ENCODE peak calls at places on chromosomes 6 and 20, in nine cellular contexts. Y is endothelial cell of umbilical vein, K is NCI-H1436, D is HFFc6, U is RWPE1, W is EL, R is LHCN-M2, O is AML-193, Q is posterior vena cava. G is an unnamed sample.

GRCh38 chr20:14986026-14986655 is 648.7 kb upstream of the FLRT3 start:
- DNase-seq in Y (peak; percentile 82), K (no peak), D (no peak), U (peak; percentile 24), W (no peak), R (no peak), O (no peak), Q (no peak), G (no peak)

GRCh38 chr6:158067436-158068015 is 85.9 kb downstream of the SYNJ2 start:
- DNase-seq in Y (no peak), K (no peak), D (no peak), U (no peak), W (no peak), R (peak; percentile 82), O (no peak), Q (peak; percentile 60), G (no peak)

GRCh38 chr20:48143435-48144081 is 358.3 kb upstream of the SULF2 start:
- DNase-seq in Y (no peak), K (no peak), D (no peak), U (no peak), W (no peak), R (no peak), O (no peak), Q (no peak), G (no peak)

GRCh38 chr20:17622086-17622850 is 52.4 kb downstream of the DSTN start:
- DNase-seq in Y (no peak), K (no peak), D (no peak), U (no peak), W (no peak), R (no peak), O (no peak), Q (peak; percentile 52), G (no peak)

GRCh38 chr6:41325446-41326066 is 9.9 kb upstream of the NCR2 start:
- DNase-seq in Y (no peak), K (no peak), D (no peak), U (no peak), W (no peak), R (no peak), O (no peak), Q (no peak), G (no peak)

GRCh38 chr20:56871691-56872090 is 242.6 kb downstream of the TFAP2C start:
- DNase-seq in Y (no peak), K (no peak), D (no peak), U (no peak), W (no peak), R (no peak), O (no peak), Q (no peak), G (no peak)

GRCh38 chr6:97322811-97323210 is 39.8 kb upstream of the MMS22L start:
- DNase-seq in Y (no peak), K (no peak), D (peak; percentile 86), U (peak; percentile 11), W (peak; percentile 81), R (peak; percentile 8), O (no peak), Q (no peak), G (no peak)

GRCh38 chr20:47440857-47441773 is 60.6 kb upstream of the NCOA3 start:
- DNase-seq in Y (no peak), K (no peak), D (peak; percentile 6), U (peak; percentile 84), W (peak; percentile 67), R (peak; percentile 50), O (no peak), Q (peak; percentile 9), G (no peak)

GRCh38 chr6:89707766-89708165 is 69.2 kb upstream of the LYRM2 start:
- DNase-seq in Y (no peak), K (no peak), D (no peak), U (peak; percentile 8), W (no peak), R (no peak), O (no peak), Q (no peak), G (no peak)

GRCh38 chr6:82257088-82257774 is 9.7 kb upstream of the IBTK start:
- DNase-seq in Y (no peak), K (no peak), D (no peak), U (no peak), W (no peak), R (no peak), O (no peak), Q (no peak), G (no peak)

GRCh38 chr6:108165714-108166663 is at the start of gene NR2E1:
- DNase-seq in Y (no peak), K (no peak), D (no peak), U (no peak), W (peak; percentile 32), R (peak; percentile 23), O (no peak), Q (no peak), G (peak; percentile 51)

GRCh38 chr6:81995548-81996289 is 243.2 kb upstream of the TENT5A start:
- DNase-seq in Y (no peak), K (no peak), D (peak; percentile 55), U (peak; percentile 30), W (peak; percentile 57), R (peak; percentile 72), O (no peak), Q (no peak), G (no peak)

GRCh38 chr20:16187956-16188616 is 385.2 kb downstream of the KIF16B start:
- DNase-seq in Y (no peak), K (no peak), D (no peak), U (no peak), W (no peak), R (no peak), O (no peak), Q (no peak), G (no peak)

GRCh38 chr6:149443411-149444181 is 41.2 kb downstream of the ZC3H12D start:
- DNase-seq in Y (no peak), K (no peak), D (peak; percentile 55), U (no peak), W (peak; percentile 56), R (no peak), O (no peak), Q (peak; percentile 19), G (peak; percentile 27)

GRCh38 chr6:113862112-113862511 is 5.0 kb downstream of the MARCKS start:
- DNase-seq in Y (no peak), K (no peak), D (no peak), U (no peak), W (no peak), R (no peak), O (no peak), Q (no peak), G (no peak)

GRCh38 chr20:18506744-18507143 is 996 bp upstream of the SEC23B start:
- DNase-seq in Y (no peak), K (no peak), D (no peak), U (no peak), W (no peak), R (no peak), O (no peak), Q (no peak), G (peak; percentile 56)

GRCh38 chr6:150230877-150231428 is 88.1 kb downstream of the PPP1R14C start:
- DNase-seq in Y (no peak), K (no peak), D (no peak), U (no peak), W (no peak), R (no peak), O (no peak), Q (no peak), G (no peak)

GRCh38 chr6:128739112-128739511 is 143.8 kb upstream of the LAMA2 start:
- DNase-seq in Y (no peak), K (no peak), D (no peak), U (no peak), W (no peak), R (no peak), O (no peak), Q (no peak), G (no peak)

GRCh38 chr20:62947532-62948300 is 4.8 kb upstream of the SLC17A9 start:
- DNase-seq in Y (no peak), K (no peak), D (no peak), U (no peak), W (no peak), R (no peak), O (no peak), Q (peak; percentile 68), G (no peak)

GRCh38 chr6:99589290-99589672 is 17.4 kb upstream of the PRDM13 start:
- DNase-seq in Y (no peak), K (no peak), D (no peak), U (no peak), W (peak; percentile 26), R (no peak), O (no peak), Q (no peak), G (no peak)